ENCODE peak calls at places on chromosomes 7 and 10, in seven cellular contexts. S is pulmonary artery endothelial cell; T is neural progenitor cell; W is NAMALWA; X is stimulated activated CD8-positive, alpha-beta memory T cell treated with anti-CD3 and anti-CD28 coated beads, Interleukin-2, amount 100 ng/mL, for 48 hours; K is NCI-H146; O is activated gamma-delta T cell treated with anti-CD3 and anti-CD28 coated beads, Interleukin-2, amount 50 U/mL, for 16 hours. A is an unnamed sample.
A peak's percentile ranks its signal among the peaks of the same experiment; 100 is the strongest.

GRCh38 chr7:116588225-116588624 is 63.4 kb downstream of the CAV1 start:
- DNase-seq in O (no peak), S (no peak), K (no peak), W (no peak), T (peak; percentile 18), X (peak; percentile 11), A (no peak)

GRCh38 chr10:131933695-131934086 is 32.9 kb downstream of the PPP2R2D start:
- DNase-seq in W (no peak), S (no peak), X (no peak), O (no peak), K (no peak), T (no peak), A (no peak)

GRCh38 chr10:78996449-78997129 is 72.2 kb upstream of the ZMIZ1 start:
- DNase-seq in S (no peak), T (no peak), K (no peak), O (no peak), W (no peak), X (no peak), A (no peak)

GRCh38 chr7:106448992-106449859 is 164.4 kb upstream of the NAMPT start:
- DNase-seq in T (no peak), K (no peak), S (no peak), X (no peak), W (no peak), O (no peak), A (no peak)

GRCh38 chr7:5354460-5355279 is 69.0 kb downstream of the TNRC18 start:
- DNase-seq in W (no peak), T (no peak), S (no peak), K (no peak), O (no peak), X (no peak), A (no peak)

GRCh38 chr10:8444630-8445029 is 390.1 kb downstream of the GATA3 start:
- DNase-seq in O (peak; percentile 29), W (no peak), X (peak; percentile 6), K (no peak), T (peak; percentile 65), S (no peak), A (no peak)

GRCh38 chr10:6567203-6567703 is 12.8 kb downstream of the PRKCQ start:
- DNase-seq in O (no peak), K (no peak), T (no peak), X (no peak), S (no peak), W (no peak), A (no peak)

GRCh38 chr7:133274265-133274664 is 21.4 kb downstream of the EXOC4 start:
- DNase-seq in X (no peak), W (no peak), O (no peak), T (no peak), K (no peak), S (no peak), A (no peak)

GRCh38 chr7:30825215-30825720 is 54.1 kb downstream of the MINDY4 start:
- DNase-seq in K (no peak), X (no peak), O (no peak), S (no peak), W (no peak), T (no peak), A (no peak)

A was measured in SK-N-MC.